ENCODE peak calls at places on chromosomes 7 and 10, in nine cellular contexts. One of them, this sample, is unnamed. For H3K9me3, the result is how much of the 10 kb centered on the place peaks cover.

GRCh38 chr10:89738551-89739209 is 37.3 kb downstream of the KIF20B start:
- DNase-seq in right cardiac atrium: no peak
- DNase-seq in aorta: no peak
- DNase-seq in lung: no peak
- DNase-seq in transverse colon: no peak
- DNase-seq in A549: no peak
- DNase-seq in CD4-positive, alpha-beta T cell: no peak
- DNase-seq in upper lobe of right lung: no peak
- DNase-seq in HCT116: no peak
- DNase-seq in this sample: no peak

GRCh38 chr10:104331208-104331838 is 6.9 kb downstream of the ITPRIP start:
- DNase-seq in right cardiac atrium: peak
- DNase-seq in aorta: no peak
- DNase-seq in lung: no peak
- DNase-seq in transverse colon: peak
- DNase-seq in A549: no peak
- DNase-seq in CD4-positive, alpha-beta T cell: no peak
- DNase-seq in upper lobe of right lung: no peak
- DNase-seq in HCT116: peak
- DNase-seq in this sample: peak

GRCh38 chr10:98354491-98354890 is 60.5 kb downstream of the PYROXD2 start:
- DNase-seq in right cardiac atrium: no peak
- DNase-seq in aorta: no peak
- DNase-seq in lung: no peak
- DNase-seq in transverse colon: no peak
- DNase-seq in A549: no peak
- DNase-seq in CD4-positive, alpha-beta T cell: no peak
- DNase-seq in upper lobe of right lung: no peak
- DNase-seq in HCT116: no peak
- DNase-seq in this sample: no peak

GRCh38 chr10:373015-373414 is 237.8 kb downstream of the ZMYND11 start:
- DNase-seq in right cardiac atrium: no peak
- DNase-seq in aorta: peak
- DNase-seq in lung: no peak
- DNase-seq in transverse colon: no peak
- DNase-seq in A549: peak
- DNase-seq in CD4-positive, alpha-beta T cell: no peak
- DNase-seq in upper lobe of right lung: no peak
- DNase-seq in HCT116: no peak
- DNase-seq in this sample: no peak

GRCh38 chr7:18087687-18088078 is 60.0 kb upstream of the PRPS1L1 start:
- DNase-seq in right cardiac atrium: no peak
- DNase-seq in aorta: no peak
- DNase-seq in lung: no peak
- DNase-seq in transverse colon: no peak
- DNase-seq in A549: no peak
- DNase-seq in CD4-positive, alpha-beta T cell: no peak
- DNase-seq in upper lobe of right lung: no peak
- DNase-seq in HCT116: no peak
- DNase-seq in this sample: no peak

GRCh38 chr10:28375399-28376354 is 72.8 kb upstream of the MPP7 start:
- DNase-seq in right cardiac atrium: no peak
- DNase-seq in aorta: no peak
- DNase-seq in lung: peak
- DNase-seq in transverse colon: peak
- DNase-seq in A549: no peak
- DNase-seq in CD4-positive, alpha-beta T cell: no peak
- DNase-seq in upper lobe of right lung: no peak
- DNase-seq in HCT116: peak
- DNase-seq in this sample: no peak

GRCh38 chr10:118568327-118568848 is 27.1 kb downstream of the PRLHR start:
- DNase-seq in right cardiac atrium: no peak
- DNase-seq in aorta: no peak
- DNase-seq in lung: peak
- DNase-seq in transverse colon: peak
- DNase-seq in A549: peak
- DNase-seq in CD4-positive, alpha-beta T cell: peak
- DNase-seq in upper lobe of right lung: no peak
- DNase-seq in HCT116: peak
- DNase-seq in this sample: no peak

GRCh38 chr7:130961128-130961601 is 227.2 kb upstream of the KLF14 start:
- DNase-seq in right cardiac atrium: no peak
- DNase-seq in aorta: no peak
- DNase-seq in lung: no peak
- DNase-seq in transverse colon: peak
- DNase-seq in A549: no peak
- DNase-seq in CD4-positive, alpha-beta T cell: peak
- DNase-seq in upper lobe of right lung: no peak
- DNase-seq in HCT116: peak
- DNase-seq in this sample: no peak

GRCh38 chr10:51422311-51423120 is 276.9 kb downstream of the CSTF2T start:
- DNase-seq in right cardiac atrium: peak
- DNase-seq in aorta: peak
- DNase-seq in lung: peak
- DNase-seq in transverse colon: peak
- DNase-seq in A549: peak
- DNase-seq in CD4-positive, alpha-beta T cell: no peak
- DNase-seq in upper lobe of right lung: no peak
- DNase-seq in HCT116: peak
- DNase-seq in this sample: peak

GRCh38 chr7:142459557-142459963 is 201.7 kb upstream of the PRSS58 start:
- DNase-seq in right cardiac atrium: no peak
- DNase-seq in aorta: no peak
- DNase-seq in lung: no peak
- DNase-seq in transverse colon: peak
- DNase-seq in A549: peak
- DNase-seq in CD4-positive, alpha-beta T cell: no peak
- DNase-seq in upper lobe of right lung: no peak
- DNase-seq in HCT116: peak
- DNase-seq in this sample: no peak

GRCh38 chr10:123640016-123640535 is 26.1 kb upstream of the GPR26 start:
- DNase-seq in right cardiac atrium: no peak
- DNase-seq in aorta: no peak
- DNase-seq in lung: no peak
- DNase-seq in transverse colon: no peak
- DNase-seq in A549: no peak
- DNase-seq in CD4-positive, alpha-beta T cell: no peak
- DNase-seq in upper lobe of right lung: no peak
- DNase-seq in HCT116: no peak
- DNase-seq in this sample: no peak

GRCh38 chr7:68411742-68412141 is 1186.5 kb upstream of the AUTS2 start:
- DNase-seq in right cardiac atrium: no peak
- DNase-seq in aorta: no peak
- DNase-seq in lung: no peak
- DNase-seq in transverse colon: no peak
- DNase-seq in A549: no peak
- DNase-seq in CD4-positive, alpha-beta T cell: no peak
- DNase-seq in upper lobe of right lung: no peak
- DNase-seq in HCT116: no peak
- DNase-seq in this sample: no peak

GRCh38 chr7:26011039-26011696 is 140.8 kb upstream of the NFE2L3 start:
- DNase-seq in right cardiac atrium: no peak
- DNase-seq in aorta: no peak
- DNase-seq in lung: no peak
- DNase-seq in transverse colon: peak
- DNase-seq in A549: no peak
- DNase-seq in CD4-positive, alpha-beta T cell: no peak
- DNase-seq in upper lobe of right lung: no peak
- DNase-seq in HCT116: no peak
- DNase-seq in this sample: no peak

GRCh38 chr7:102230593-102230992 is 56.1 kb upstream of the SH2B2 start:
- DNase-seq in right cardiac atrium: no peak
- DNase-seq in aorta: no peak
- DNase-seq in lung: no peak
- DNase-seq in transverse colon: no peak
- DNase-seq in A549: no peak
- DNase-seq in CD4-positive, alpha-beta T cell: no peak
- DNase-seq in upper lobe of right lung: no peak
- DNase-seq in HCT116: no peak
- DNase-seq in this sample: no peak

GRCh38 chr7:20519641-20520040 is 95.8 kb upstream of the ABCB5 start:
- DNase-seq in right cardiac atrium: no peak
- DNase-seq in aorta: no peak
- DNase-seq in lung: no peak
- DNase-seq in transverse colon: no peak
- DNase-seq in A549: no peak
- DNase-seq in CD4-positive, alpha-beta T cell: no peak
- DNase-seq in upper lobe of right lung: no peak
- DNase-seq in HCT116: no peak
- DNase-seq in this sample: no peak

GRCh38 chr10:3782456-3783312 is 2.3 kb downstream of the KLF6 start:
- DNase-seq in right cardiac atrium: peak
- DNase-seq in aorta: peak
- DNase-seq in lung: peak
- DNase-seq in transverse colon: peak
- DNase-seq in A549: no peak
- DNase-seq in CD4-positive, alpha-beta T cell: peak
- DNase-seq in upper lobe of right lung: no peak
- DNase-seq in HCT116: no peak
- DNase-seq in this sample: no peak

GRCh38 chr10:25704622-25705021 is 229.4 kb upstream of the MYO3A start:
- DNase-seq in right cardiac atrium: no peak
- DNase-seq in aorta: no peak
- DNase-seq in lung: no peak
- DNase-seq in transverse colon: no peak
- DNase-seq in A549: no peak
- DNase-seq in CD4-positive, alpha-beta T cell: no peak
- DNase-seq in upper lobe of right lung: no peak
- DNase-seq in HCT116: no peak
- DNase-seq in this sample: no peak

DNA sequence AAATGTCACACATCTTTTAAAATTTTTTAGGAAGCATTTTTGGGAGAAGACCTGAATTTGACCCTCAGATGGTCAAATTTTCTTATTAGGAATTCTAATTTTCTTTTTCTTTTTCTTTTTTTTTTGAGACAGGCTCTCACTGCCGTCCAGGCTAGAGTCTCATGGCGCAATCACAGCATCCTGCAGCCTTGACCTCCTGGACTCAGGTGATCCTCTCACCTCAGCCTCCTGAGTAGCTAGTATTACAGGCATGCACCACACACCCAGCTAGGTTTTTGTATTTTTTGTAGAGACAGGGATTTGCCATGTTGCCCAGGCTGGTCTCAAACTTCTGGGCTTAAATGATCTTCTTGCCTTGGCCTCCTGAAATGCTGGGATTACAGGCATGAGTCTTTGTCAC is 65.4 kb downstream of the AKAP9 start:
- DNase-seq in right cardiac atrium: no peak
- DNase-seq in aorta: no peak
- DNase-seq in lung: no peak
- DNase-seq in transverse colon: no peak
- DNase-seq in A549: no peak
- DNase-seq in CD4-positive, alpha-beta T cell: no peak
- DNase-seq in upper lobe of right lung: no peak
- DNase-seq in HCT116: no peak
- DNase-seq in this sample: no peak
- H3K9me3 ChIP-seq in right cardiac atrium: under half
- H3K9me3 ChIP-seq in aorta: under half
- H3K9me3 ChIP-seq in lung: under half
- H3K9me3 ChIP-seq in transverse colon: under half
- H3K9me3 ChIP-seq in A549: under half
- H3K9me3 ChIP-seq in CD4-positive, alpha-beta T cell: under half
- H3K9me3 ChIP-seq in upper lobe of right lung: under half
- H3K9me3 ChIP-seq in HCT116: under half
- H3K9me3 ChIP-seq in this sample: under half

DNA sequence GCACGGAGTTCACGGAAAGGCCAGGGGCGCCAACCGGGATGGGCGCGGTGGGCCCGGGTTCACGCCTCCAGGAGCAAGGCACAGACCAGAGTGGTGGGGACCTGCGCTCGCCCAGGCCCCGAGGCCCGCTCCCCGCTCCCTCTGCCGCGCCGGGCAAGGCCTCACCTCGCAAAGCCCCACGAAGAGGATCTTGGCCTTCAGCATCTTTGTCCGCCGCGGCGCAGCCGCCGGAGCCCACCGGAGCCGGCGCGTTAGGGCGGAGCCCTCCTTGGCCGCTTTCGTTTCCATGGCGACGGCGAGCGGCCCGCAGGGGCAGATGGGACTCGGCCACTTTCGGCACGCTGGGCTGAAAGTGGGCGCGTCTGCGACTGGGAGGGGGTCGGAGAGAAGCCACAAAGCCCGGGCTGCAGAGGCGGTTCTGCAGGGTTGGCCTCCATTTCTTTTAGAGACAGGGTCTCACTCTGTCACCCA is 944.4 kb upstream of the ZNF722 start:
- DNase-seq in right cardiac atrium: no peak
- DNase-seq in aorta: no peak
- DNase-seq in lung: no peak
- DNase-seq in transverse colon: no peak
- DNase-seq in A549: no peak
- DNase-seq in CD4-positive, alpha-beta T cell: no peak
- DNase-seq in upper lobe of right lung: no peak
- DNase-seq in HCT116: no peak
- DNase-seq in this sample: no peak
- H3K9me3 ChIP-seq in right cardiac atrium: under half
- H3K9me3 ChIP-seq in aorta: under half
- H3K9me3 ChIP-seq in lung: under half
- H3K9me3 ChIP-seq in transverse colon: under half
- H3K9me3 ChIP-seq in A549: under half
- H3K9me3 ChIP-seq in CD4-positive, alpha-beta T cell: under half
- H3K9me3 ChIP-seq in upper lobe of right lung: under half
- H3K9me3 ChIP-seq in HCT116: under half
- H3K9me3 ChIP-seq in this sample: under half

GRCh38 chr10:13998090-13998838 is 332.5 kb downstream of the FRMD4A start:
- DNase-seq in right cardiac atrium: no peak
- DNase-seq in aorta: no peak
- DNase-seq in lung: no peak
- DNase-seq in transverse colon: no peak
- DNase-seq in A549: no peak
- DNase-seq in CD4-positive, alpha-beta T cell: no peak
- DNase-seq in upper lobe of right lung: no peak
- DNase-seq in HCT116: no peak
- DNase-seq in this sample: no peak
- H3K9me3 ChIP-seq in right cardiac atrium: under half
- H3K9me3 ChIP-seq in aorta: under half
- H3K9me3 ChIP-seq in lung: under half
- H3K9me3 ChIP-seq in transverse colon: under half
- H3K9me3 ChIP-seq in A549: under half
- H3K9me3 ChIP-seq in CD4-positive, alpha-beta T cell: under half
- H3K9me3 ChIP-seq in upper lobe of right lung: under half
- H3K9me3 ChIP-seq in HCT116: under half
- H3K9me3 ChIP-seq in this sample: under half

DNA sequence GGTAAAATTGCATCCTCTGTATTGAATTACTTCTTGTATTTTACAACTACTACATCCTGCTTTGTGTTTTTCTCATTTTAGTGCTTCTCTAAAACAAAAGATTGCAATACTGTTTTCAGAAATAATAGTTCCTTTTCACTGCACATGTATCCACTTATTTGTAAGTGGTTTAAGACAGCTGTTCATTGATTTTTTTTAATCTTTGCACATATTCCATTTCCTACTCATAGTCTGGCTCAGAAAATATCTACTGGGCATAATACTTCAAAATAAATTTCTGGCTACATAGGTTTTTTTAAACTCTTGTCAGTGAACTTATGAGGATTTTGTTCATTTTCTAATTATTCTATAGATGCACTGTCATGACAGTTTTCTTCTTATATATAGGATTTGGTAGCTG is 54.8 kb downstream of the SND1 start:
- DNase-seq in right cardiac atrium: no peak
- DNase-seq in aorta: no peak
- DNase-seq in lung: no peak
- DNase-seq in transverse colon: no peak
- DNase-seq in A549: no peak
- DNase-seq in CD4-positive, alpha-beta T cell: no peak
- DNase-seq in upper lobe of right lung: no peak
- DNase-seq in HCT116: no peak
- DNase-seq in this sample: no peak
- H3K9me3 ChIP-seq in right cardiac atrium: under half
- H3K9me3 ChIP-seq in aorta: under half
- H3K9me3 ChIP-seq in lung: under half
- H3K9me3 ChIP-seq in transverse colon: under half
- H3K9me3 ChIP-seq in A549: under half
- H3K9me3 ChIP-seq in CD4-positive, alpha-beta T cell: under half
- H3K9me3 ChIP-seq in upper lobe of right lung: under half
- H3K9me3 ChIP-seq in HCT116: under half
- H3K9me3 ChIP-seq in this sample: under half